ENCODE peak calls at places on chromosomes 4 and X, in seven cellular contexts. One of them, this sample, is unnamed.

GRCh38 chr4:141853091-141853734 is 216.8 kb downstream of the IL15 start:
- DNase-seq in SK-MEL-5: no peak
- DNase-seq in HL-60: no peak
- DNase-seq in activated T-helper 1 cell treated with anti-CD3 and anti-CD28 coated beads, Interleukin-2, amount 50 U/mL, for 16 hours: no peak
- DNase-seq in iPS-NIHi11: peak; percentile 23
- DNase-seq in stimulated activated naive CD8-positive, alpha-beta T cell treated with anti-CD3 and anti-CD28 coated beads, Interleukin-15, Interleukin-2, amounts not matched to agents 100 U/mL and 50 U/mL, for 24 hours: no peak
- DNase-seq in anterior cingulate cortex: no peak
- DNase-seq in this sample: no peak

GRCh38 chr4:36494016-36494415 is 212.6 kb downstream of the DTHD1 start:
- DNase-seq in SK-MEL-5: no peak
- DNase-seq in HL-60: no peak
- DNase-seq in activated T-helper 1 cell treated with anti-CD3 and anti-CD28 coated beads, Interleukin-2, amount 50 U/mL, for 16 hours: no peak
- DNase-seq in iPS-NIHi11: no peak
- DNase-seq in stimulated activated naive CD8-positive, alpha-beta T cell treated with anti-CD3 and anti-CD28 coated beads, Interleukin-15, Interleukin-2, amounts not matched to agents 100 U/mL and 50 U/mL, for 24 hours: no peak
- DNase-seq in anterior cingulate cortex: no peak
- DNase-seq in this sample: no peak

GRCh38 chr4:168710353-168710946 is 213.6 kb downstream of the PALLD start:
- DNase-seq in SK-MEL-5: peak; percentile 76
- DNase-seq in HL-60: peak; percentile 12
- DNase-seq in activated T-helper 1 cell treated with anti-CD3 and anti-CD28 coated beads, Interleukin-2, amount 50 U/mL, for 16 hours: no peak
- DNase-seq in iPS-NIHi11: peak; percentile 60
- DNase-seq in stimulated activated naive CD8-positive, alpha-beta T cell treated with anti-CD3 and anti-CD28 coated beads, Interleukin-15, Interleukin-2, amounts not matched to agents 100 U/mL and 50 U/mL, for 24 hours: no peak
- DNase-seq in anterior cingulate cortex: no peak
- DNase-seq in this sample: peak; percentile 44

GRCh38 chr4:36138221-36138620 is 106.1 kb downstream of the ARAP2 start:
- DNase-seq in SK-MEL-5: no peak
- DNase-seq in HL-60: no peak
- DNase-seq in activated T-helper 1 cell treated with anti-CD3 and anti-CD28 coated beads, Interleukin-2, amount 50 U/mL, for 16 hours: no peak
- DNase-seq in iPS-NIHi11: no peak
- DNase-seq in stimulated activated naive CD8-positive, alpha-beta T cell treated with anti-CD3 and anti-CD28 coated beads, Interleukin-15, Interleukin-2, amounts not matched to agents 100 U/mL and 50 U/mL, for 24 hours: no peak
- DNase-seq in anterior cingulate cortex: no peak
- DNase-seq in this sample: no peak

GRCh38 chr4:38449506-38450174 is 214.4 kb upstream of the KLF3 start:
- DNase-seq in SK-MEL-5: no peak
- DNase-seq in HL-60: no peak
- DNase-seq in activated T-helper 1 cell treated with anti-CD3 and anti-CD28 coated beads, Interleukin-2, amount 50 U/mL, for 16 hours: no peak
- DNase-seq in iPS-NIHi11: peak; percentile 34
- DNase-seq in stimulated activated naive CD8-positive, alpha-beta T cell treated with anti-CD3 and anti-CD28 coated beads, Interleukin-15, Interleukin-2, amounts not matched to agents 100 U/mL and 50 U/mL, for 24 hours: no peak
- DNase-seq in anterior cingulate cortex: no peak
- DNase-seq in this sample: no peak

GRCh38 chrX:68177542-68177941 is 255.8 kb downstream of the OPHN1 start:
- DNase-seq in SK-MEL-5: no peak
- DNase-seq in HL-60: no peak
- DNase-seq in activated T-helper 1 cell treated with anti-CD3 and anti-CD28 coated beads, Interleukin-2, amount 50 U/mL, for 16 hours: no peak
- DNase-seq in iPS-NIHi11: no peak
- DNase-seq in stimulated activated naive CD8-positive, alpha-beta T cell treated with anti-CD3 and anti-CD28 coated beads, Interleukin-15, Interleukin-2, amounts not matched to agents 100 U/mL and 50 U/mL, for 24 hours: no peak
- DNase-seq in anterior cingulate cortex: no peak
- DNase-seq in this sample: peak; percentile 22

GRCh38 chrX:114952696-114953095 is 64.7 kb downstream of the IL13RA2 start:
- DNase-seq in SK-MEL-5: no peak
- DNase-seq in HL-60: no peak
- DNase-seq in activated T-helper 1 cell treated with anti-CD3 and anti-CD28 coated beads, Interleukin-2, amount 50 U/mL, for 16 hours: no peak
- DNase-seq in iPS-NIHi11: no peak
- DNase-seq in stimulated activated naive CD8-positive, alpha-beta T cell treated with anti-CD3 and anti-CD28 coated beads, Interleukin-15, Interleukin-2, amounts not matched to agents 100 U/mL and 50 U/mL, for 24 hours: no peak
- DNase-seq in anterior cingulate cortex: no peak
- DNase-seq in this sample: no peak

GRCh38 chr4:4677825-4678522 is 136.1 kb upstream of the STX18 start:
- DNase-seq in SK-MEL-5: peak; percentile 41
- DNase-seq in HL-60: peak; percentile 13
- DNase-seq in activated T-helper 1 cell treated with anti-CD3 and anti-CD28 coated beads, Interleukin-2, amount 50 U/mL, for 16 hours: no peak
- DNase-seq in iPS-NIHi11: peak; percentile 62
- DNase-seq in stimulated activated naive CD8-positive, alpha-beta T cell treated with anti-CD3 and anti-CD28 coated beads, Interleukin-15, Interleukin-2, amounts not matched to agents 100 U/mL and 50 U/mL, for 24 hours: no peak
- DNase-seq in anterior cingulate cortex: no peak
- DNase-seq in this sample: peak; percentile 75

GRCh38 chr4:38365261-38365660 is 298.7 kb upstream of the KLF3 start:
- DNase-seq in SK-MEL-5: no peak
- DNase-seq in HL-60: no peak
- DNase-seq in activated T-helper 1 cell treated with anti-CD3 and anti-CD28 coated beads, Interleukin-2, amount 50 U/mL, for 16 hours: no peak
- DNase-seq in iPS-NIHi11: no peak
- DNase-seq in stimulated activated naive CD8-positive, alpha-beta T cell treated with anti-CD3 and anti-CD28 coated beads, Interleukin-15, Interleukin-2, amounts not matched to agents 100 U/mL and 50 U/mL, for 24 hours: no peak
- DNase-seq in anterior cingulate cortex: no peak
- DNase-seq in this sample: no peak

GRCh38 chrX:12701625-12702024 is 89.6 kb upstream of the PRPS2 start:
- DNase-seq in SK-MEL-5: peak; percentile 83
- DNase-seq in HL-60: peak; percentile 51
- DNase-seq in activated T-helper 1 cell treated with anti-CD3 and anti-CD28 coated beads, Interleukin-2, amount 50 U/mL, for 16 hours: no peak
- DNase-seq in iPS-NIHi11: peak; percentile 54
- DNase-seq in stimulated activated naive CD8-positive, alpha-beta T cell treated with anti-CD3 and anti-CD28 coated beads, Interleukin-15, Interleukin-2, amounts not matched to agents 100 U/mL and 50 U/mL, for 24 hours: peak; percentile 28
- DNase-seq in anterior cingulate cortex: no peak
- DNase-seq in this sample: peak; percentile 56

This sample was measured in NB4.